ENCODE peak calls at places on chromosomes 2 and 18, in five cellular contexts. G is activated naive CD4-positive, alpha-beta T cell; A is fibroblast of pulmonary artery; U is stimulated activated CD4-positive, alpha-beta T cell treated with anti-CD3 and anti-CD28 coated beads, TNF-alpha, amount 100 ng/mL, for 4 hours; O is pulmonary artery endothelial cell. I is an unnamed sample.

GRCh38 chr18:36468161-36468560 is 170.6 kb downstream of the FHOD3 start:
- DNase-seq in G (no peak), A (no peak), U (no peak), O (no peak), I (no peak)

GRCh38 chr18:49618741-49619392 is 57.0 kb downstream of the LIPG start:
- DNase-seq in G (no peak), A (peak), U (no peak), O (peak), I (no peak)

GRCh38 chr2:119439574-119440500 is 8.2 kb downstream of the TMEM37 start:
- DNase-seq in G (no peak), A (no peak), U (no peak), O (no peak), I (no peak)

GRCh38 chr2:212843409-212844199 is 305.0 kb upstream of the ERBB4 start:
- DNase-seq in G (no peak), A (peak), U (no peak), O (peak), I (no peak)

GRCh38 chr2:172119089-172119488 is 16.4 kb upstream of the DLX2 start:
- DNase-seq in G (no peak), A (peak), U (no peak), O (no peak), I (no peak)

GRCh38 chr2:30621836-30622235 is 174.8 kb downstream of the LCLAT1 start:
- DNase-seq in G (no peak), A (no peak), U (no peak), O (no peak), I (no peak)

GRCh38 chr18:22977847-22978701 is 44.9 kb downstream of the RBBP8 start:
- DNase-seq in G (no peak), A (peak), U (no peak), O (peak), I (no peak)

GRCh38 chr2:33372940-33373553 is 103.4 kb upstream of the RASGRP3 start:
- DNase-seq in G (no peak), A (peak), U (no peak), O (peak), I (peak)

GRCh38 chr18:58768293-58768974 is 96.2 kb upstream of the ZNF532 start:
- DNase-seq in G (peak), A (peak), U (peak), O (no peak), I (peak)

GRCh38 chr2:128196026-128196822 is 105.2 kb downstream of the UGGT1 start:
- DNase-seq in G (no peak), A (peak), U (no peak), O (no peak), I (no peak)

GRCh38 chr2:133062946-133063345 is 392.9 kb upstream of the LYPD1 start:
- DNase-seq in G (no peak), A (no peak), U (no peak), O (no peak), I (no peak)

GRCh38 chr2:109351164-109351756 is 222.3 kb downstream of the SH3RF3 start:
- DNase-seq in G (no peak), A (peak), U (no peak), O (no peak), I (no peak)

GRCh38 chr18:77086656-77087390 is 45.8 kb downstream of the MBP start:
- DNase-seq in G (no peak), A (no peak), U (no peak), O (peak), I (no peak)

I was measured in central memory CD4-positive, alpha-beta T cell.